ENCODE peak calls at places on chromosome 12, in eight cellular contexts. R is uterus, H is GM06990, P is mucosa of descending colon, F is GM12865, Q is left ventricle myocardium inferior, N is brain microvascular endothelial cell, K is HepG2. D is an unnamed sample.

GRCh38 chr12:25784669-25785068 is 173.8 kb upstream of the RASSF8 start:
- DNase-seq in H (no peak), R (no peak), Q (no peak), P (no peak), K (no peak), F (no peak), N (no peak), D (no peak)

GRCh38 chr12:24083787-24084186 is 134.3 kb upstream of the SOX5 start:
- DNase-seq in K (no peak), N (no peak), R (no peak), F (no peak), P (no peak), Q (no peak), H (no peak), D (no peak)

GRCh38 chr12:3464561-3464960 is 26.4 kb upstream of the PRMT8 start:
- DNase-seq in R (no peak), K (no peak), N (no peak), F (no peak), H (no peak), Q (no peak), P (no peak), D (no peak)

GRCh38 chr12:38905480-38906351 is at the start of gene CPNE8:
- DNase-seq in Q (peak), K (no peak), H (peak), P (peak), F (peak), N (peak), R (peak), D (peak)

GRCh38 chr12:84701966-84702365 is 210.6 kb downstream of the SLC6A15 start:
- DNase-seq in H (no peak), Q (no peak), P (no peak), R (no peak), N (peak), K (no peak), F (no peak), D (no peak)

GRCh38 chr12:4445156-4446020 is at the start of gene FGF6:
- DNase-seq in Q (no peak), R (no peak), F (no peak), K (no peak), N (no peak), H (no peak), P (no peak), D (no peak)

GRCh38 chr12:90090929-90091651 is 382.5 kb upstream of the ATP2B1 start:
- DNase-seq in N (peak), R (no peak), Q (no peak), H (no peak), P (peak), F (no peak), K (no peak), D (peak)

GRCh38 chr12:107317751-107318553 is 224.6 kb upstream of the CRY1 start:
- DNase-seq in R (no peak), K (peak), N (peak), F (peak), P (peak), Q (peak), H (peak), D (peak)

GRCh38 chr12:132188451-132189298 is 44.4 kb downstream of the NOC4L start:
- DNase-seq in Q (no peak), P (peak), H (no peak), N (no peak), K (no peak), R (no peak), F (no peak), D (no peak)
- H3K4me3 ChIP-seq in Q (peak), P (no peak), H (peak), N (peak), K (no peak), R (peak), F (peak), D (peak)

GRCh38 chr12:12900786-12901157 is 9.4 kb downstream of the GPRC5A start:
- DNase-seq in P (no peak), K (no peak), Q (no peak), F (no peak), R (no peak), H (no peak), N (no peak), D (no peak)
- TF ChIP-seq CTCF in P (no peak), K (no peak), Q (no peak), F (no peak), R (no peak), H (no peak), N (no peak), D (no peak)

GRCh38 chr12:57047981-57048380 is 1.9 kb downstream of the MYO1A start:
- DNase-seq in H (no peak), R (no peak), N (no peak), P (no peak), K (no peak), F (no peak), Q (no peak), D (peak)

GRCh38 chr12:57048423-57048822 is 1.5 kb downstream of the MYO1A start:
- DNase-seq in K (no peak), F (no peak), H (no peak), P (no peak), N (no peak), R (no peak), Q (no peak), D (no peak)

GRCh38 chr12:57051011-57051410 is 1.1 kb upstream of the MYO1A start:
- DNase-seq in K (no peak), H (no peak), P (no peak), Q (no peak), F (no peak), N (no peak), R (no peak), D (no peak)

GRCh38 chr12:57049047-57049446 is 882 bp downstream of the MYO1A start:
- DNase-seq in F (no peak), P (no peak), Q (no peak), K (peak), H (no peak), R (no peak), N (no peak), D (no peak)

GRCh38 chr12:57049890-57050289 is at the start of gene MYO1A:
- DNase-seq in R (no peak), K (peak), Q (no peak), H (no peak), N (no peak), F (no peak), P (peak), D (no peak)
- H3K4me3 ChIP-seq in R (no peak), K (peak), Q (no peak), H (no peak), N (no peak), F (no peak), P (peak), D (no peak)

GRCh38 chr12:75724913-75725312 is 213.5 kb upstream of the KRR1 start:
- DNase-seq in K (peak), Q (no peak), N (peak), P (no peak), H (no peak), F (no peak), R (peak), D (peak)

GRCh38 chr12:75727577-75727976 is 216.2 kb upstream of the KRR1 start:
- DNase-seq in K (peak), N (no peak), Q (no peak), H (no peak), P (no peak), F (no peak), R (no peak), D (no peak)

GRCh38 chr12:75728826-75729225 is 217.4 kb upstream of the KRR1 start:
- DNase-seq in N (no peak), H (no peak), K (no peak), F (no peak), Q (no peak), R (no peak), P (no peak), D (no peak)

GRCh38 chr12:75722714-75723200 is 211.3 kb upstream of the KRR1 start:
- DNase-seq in Q (no peak), N (peak), K (peak), P (no peak), H (peak), F (peak), R (peak), D (peak)

GRCh38 chr12:75725505-75726120 is 214.2 kb upstream of the KRR1 start:
- DNase-seq in N (peak), P (no peak), Q (no peak), F (no peak), H (no peak), R (no peak), K (no peak), D (peak)
- TF ChIP-seq CTCF in N (peak), P (no peak), Q (no peak), F (no peak), H (no peak), R (no peak), K (no peak), D (peak)

DNA sequence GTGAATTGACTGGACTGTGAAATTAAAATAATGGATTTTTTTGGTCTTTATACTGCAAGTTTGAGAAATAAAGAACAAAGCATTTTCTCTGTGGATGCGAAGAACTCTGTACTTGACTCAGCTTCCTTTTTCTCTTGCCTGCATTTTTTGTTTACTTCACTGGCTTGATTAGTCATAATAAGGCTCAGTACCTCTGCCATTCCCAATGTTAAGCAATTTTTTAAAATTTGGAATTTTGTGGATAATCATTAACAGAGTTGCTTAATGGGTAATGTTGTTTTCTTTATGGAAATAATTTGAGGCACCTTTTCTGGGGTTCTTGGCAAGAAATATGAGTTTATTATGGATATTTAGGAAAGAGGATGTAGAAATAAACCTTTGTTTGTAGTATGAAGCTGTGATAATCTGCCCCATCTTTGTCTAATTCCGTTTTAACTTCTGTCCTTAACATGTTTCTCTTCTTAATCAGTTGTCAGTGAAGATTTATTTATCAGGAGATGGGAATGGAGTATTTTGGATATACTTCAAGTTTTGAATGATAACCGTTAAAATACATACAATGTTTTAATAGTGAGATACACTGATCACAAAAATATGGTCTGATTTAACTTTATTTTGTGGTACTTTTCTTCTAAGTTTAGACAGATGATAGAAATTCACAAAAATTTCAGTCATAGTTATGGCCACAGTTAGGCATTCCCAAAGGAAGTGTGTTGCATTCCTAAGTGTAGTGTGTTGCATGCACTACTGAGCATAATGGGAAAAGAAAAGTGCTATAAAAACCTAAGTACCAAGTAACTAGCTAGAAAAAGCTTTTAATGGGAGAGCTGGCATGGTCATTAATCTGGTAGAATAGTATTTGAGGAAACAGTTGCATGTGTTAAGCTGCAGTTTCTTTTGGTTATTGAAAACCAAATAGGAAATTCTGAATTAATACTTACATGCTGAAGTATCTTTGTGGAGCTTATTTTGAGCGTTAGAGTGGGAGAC is 27.7 kb downstream of the WNK1 start:
- DNase-seq in Q (no peak), F (peak), K (peak), N (peak), H (no peak), P (no peak), R (no peak), D (peak)
- H3K4me3 ChIP-seq in Q (peak), F (peak), K (no peak), N (no peak), H (no peak), P (no peak), R (no peak), D (peak)

GRCh38 chr12:1918081-1918874 is at the start of gene CACNA2D4:
- DNase-seq in H (no peak), N (no peak), P (no peak), R (no peak), F (no peak), Q (no peak), K (no peak), D (no peak)
- TF ChIP-seq CTCF in H (no peak), N (no peak), P (no peak), R (no peak), F (no peak), Q (no peak), K (no peak), D (no peak)

GRCh38 chr12:124995200-124995961 is 1.9 kb downstream of the BRI3BP start:
- DNase-seq in H (peak), N (no peak), P (no peak), F (peak), R (no peak), K (no peak), Q (no peak), D (no peak)
- H3K4me3 ChIP-seq in H (peak), N (no peak), P (no peak), F (peak), R (no peak), K (peak), Q (no peak), D (no peak)

GRCh38 chr12:120529641-120530314 is 820 bp upstream of the COQ5 start:
- DNase-seq in Q (no peak), N (peak), R (no peak), K (peak), F (peak), H (no peak), P (no peak), D (peak)
- TF ChIP-seq CTCF in Q (no peak), N (no peak), R (no peak), K (peak), F (no peak), H (no peak), P (no peak), D (peak)

D was measured in AG10803.